ENCODE peak calls at places on chromosomes 3 and 15, in seven cellular contexts. One of them, this sample, is unnamed.
A peak's percentile ranks its signal among the peaks of the same experiment; 100 is the strongest.

GRCh38 chr3:119859728-119860127 is 77.8 kb downstream of the NR1I2 start:
- DNase-seq in posterior cingulate gyrus: no peak
- DNase-seq in activated CD8-positive, alpha-beta memory T cell treated with anti-CD3 and anti-CD28 coated beads, Interleukin-2, amount 50 U/mL, for 48 hours: no peak
- DNase-seq in putamen: no peak
- DNase-seq in hypothalamus: no peak
- DNase-seq in fibroblast of mammary gland: no peak
- DNase-seq in COR-L47: no peak
- DNase-seq in this sample: no peak

GRCh38 chr3:158748237-158748828 is 16.1 kb upstream of the RARRES1 start:
- DNase-seq in activated CD8-positive, alpha-beta memory T cell treated with anti-CD3 and anti-CD28 coated beads, Interleukin-2, amount 50 U/mL, for 48 hours: no peak
- DNase-seq in fibroblast of mammary gland: peak; percentile 40
- DNase-seq in posterior cingulate gyrus: no peak
- DNase-seq in hypothalamus: no peak
- DNase-seq in putamen: no peak
- DNase-seq in COR-L47: no peak
- DNase-seq in this sample: no peak

GRCh38 chr15:69417581-69417980 is 3.4 kb downstream of the KIF23 start:
- DNase-seq in putamen: no peak
- DNase-seq in activated CD8-positive, alpha-beta memory T cell treated with anti-CD3 and anti-CD28 coated beads, Interleukin-2, amount 50 U/mL, for 48 hours: no peak
- DNase-seq in posterior cingulate gyrus: no peak
- DNase-seq in COR-L47: no peak
- DNase-seq in fibroblast of mammary gland: no peak
- DNase-seq in hypothalamus: no peak
- DNase-seq in this sample: no peak

GRCh38 chr3:12180218-12180617 is 21.5 kb upstream of the TIMP4 start:
- DNase-seq in fibroblast of mammary gland: peak; percentile 71
- DNase-seq in COR-L47: no peak
- DNase-seq in hypothalamus: no peak
- DNase-seq in posterior cingulate gyrus: no peak
- DNase-seq in putamen: no peak
- DNase-seq in activated CD8-positive, alpha-beta memory T cell treated with anti-CD3 and anti-CD28 coated beads, Interleukin-2, amount 50 U/mL, for 48 hours: no peak
- DNase-seq in this sample: no peak

GRCh38 chr3:129278970-129279906 is 568 bp downstream of the HMCES start:
- DNase-seq in fibroblast of mammary gland: peak; percentile 67
- DNase-seq in activated CD8-positive, alpha-beta memory T cell treated with anti-CD3 and anti-CD28 coated beads, Interleukin-2, amount 50 U/mL, for 48 hours: peak; percentile 81
- DNase-seq in posterior cingulate gyrus: no peak
- DNase-seq in COR-L47: peak; percentile 36
- DNase-seq in hypothalamus: peak; percentile 8
- DNase-seq in putamen: peak; percentile 23
- DNase-seq in this sample: peak; percentile 41

GRCh38 chr15:45640610-45641009 is 5.8 kb downstream of the SQOR start:
- DNase-seq in hypothalamus: no peak
- DNase-seq in fibroblast of mammary gland: peak; percentile 97
- DNase-seq in activated CD8-positive, alpha-beta memory T cell treated with anti-CD3 and anti-CD28 coated beads, Interleukin-2, amount 50 U/mL, for 48 hours: no peak
- DNase-seq in posterior cingulate gyrus: no peak
- DNase-seq in COR-L47: no peak
- DNase-seq in putamen: no peak
- DNase-seq in this sample: no peak

GRCh38 chr15:62107561-62108110 is 40.9 kb downstream of the C2CD4A start:
- DNase-seq in hypothalamus: no peak
- DNase-seq in activated CD8-positive, alpha-beta memory T cell treated with anti-CD3 and anti-CD28 coated beads, Interleukin-2, amount 50 U/mL, for 48 hours: no peak
- DNase-seq in putamen: no peak
- DNase-seq in COR-L47: no peak
- DNase-seq in posterior cingulate gyrus: no peak
- DNase-seq in fibroblast of mammary gland: no peak
- DNase-seq in this sample: no peak

GRCh38 chr3:161273589-161274218 is 52.6 kb downstream of the NMD3 start:
- DNase-seq in posterior cingulate gyrus: no peak
- DNase-seq in COR-L47: peak; percentile 72
- DNase-seq in activated CD8-positive, alpha-beta memory T cell treated with anti-CD3 and anti-CD28 coated beads, Interleukin-2, amount 50 U/mL, for 48 hours: no peak
- DNase-seq in hypothalamus: no peak
- DNase-seq in fibroblast of mammary gland: peak; percentile 62
- DNase-seq in putamen: peak; percentile 21
- DNase-seq in this sample: no peak

GRCh38 chr3:124272611-124273151 is 280.8 kb upstream of the ROPN1 start:
- DNase-seq in hypothalamus: no peak
- DNase-seq in fibroblast of mammary gland: no peak
- DNase-seq in posterior cingulate gyrus: no peak
- DNase-seq in COR-L47: no peak
- DNase-seq in putamen: no peak
- DNase-seq in activated CD8-positive, alpha-beta memory T cell treated with anti-CD3 and anti-CD28 coated beads, Interleukin-2, amount 50 U/mL, for 48 hours: no peak
- DNase-seq in this sample: no peak

GRCh38 chr15:96330064-96330449 is 443 bp upstream of the NR2F2 start:
- DNase-seq in putamen: no peak
- DNase-seq in COR-L47: peak; percentile 72
- DNase-seq in hypothalamus: peak; percentile 76
- DNase-seq in fibroblast of mammary gland: peak; percentile 81
- DNase-seq in posterior cingulate gyrus: no peak
- DNase-seq in activated CD8-positive, alpha-beta memory T cell treated with anti-CD3 and anti-CD28 coated beads, Interleukin-2, amount 50 U/mL, for 48 hours: no peak
- DNase-seq in this sample: no peak

GRCh38 chr3:27960133-27960532 is 238.0 kb upstream of the EOMES start:
- DNase-seq in activated CD8-positive, alpha-beta memory T cell treated with anti-CD3 and anti-CD28 coated beads, Interleukin-2, amount 50 U/mL, for 48 hours: no peak
- DNase-seq in COR-L47: no peak
- DNase-seq in putamen: peak; percentile 11
- DNase-seq in posterior cingulate gyrus: no peak
- DNase-seq in hypothalamus: no peak
- DNase-seq in fibroblast of mammary gland: peak; percentile 88
- DNase-seq in this sample: no peak

GRCh38 chr3:104460477-104461406 is 906.0 kb upstream of the ALCAM start:
- DNase-seq in putamen: peak; percentile 64
- DNase-seq in posterior cingulate gyrus: no peak
- DNase-seq in fibroblast of mammary gland: peak; percentile 30
- DNase-seq in COR-L47: peak; percentile 22
- DNase-seq in activated CD8-positive, alpha-beta memory T cell treated with anti-CD3 and anti-CD28 coated beads, Interleukin-2, amount 50 U/mL, for 48 hours: no peak
- DNase-seq in hypothalamus: no peak
- DNase-seq in this sample: no peak

GRCh38 chr3:120025520-120025919 is 68.7 kb downstream of the GSK3B start:
- DNase-seq in activated CD8-positive, alpha-beta memory T cell treated with anti-CD3 and anti-CD28 coated beads, Interleukin-2, amount 50 U/mL, for 48 hours: no peak
- DNase-seq in putamen: no peak
- DNase-seq in posterior cingulate gyrus: no peak
- DNase-seq in fibroblast of mammary gland: peak; percentile 25
- DNase-seq in hypothalamus: no peak
- DNase-seq in COR-L47: no peak
- DNase-seq in this sample: no peak

GRCh38 chr3:188881954-188882641 is 289.7 kb upstream of the TPRG1 start:
- DNase-seq in activated CD8-positive, alpha-beta memory T cell treated with anti-CD3 and anti-CD28 coated beads, Interleukin-2, amount 50 U/mL, for 48 hours: no peak
- DNase-seq in putamen: no peak
- DNase-seq in fibroblast of mammary gland: peak; percentile 86
- DNase-seq in hypothalamus: no peak
- DNase-seq in COR-L47: no peak
- DNase-seq in posterior cingulate gyrus: no peak
- DNase-seq in this sample: no peak

GRCh38 chr3:125433091-125433534 is 58.0 kb upstream of the ZNF148 start:
- DNase-seq in putamen: no peak
- DNase-seq in fibroblast of mammary gland: no peak
- DNase-seq in posterior cingulate gyrus: no peak
- DNase-seq in COR-L47: no peak
- DNase-seq in hypothalamus: no peak
- DNase-seq in activated CD8-positive, alpha-beta memory T cell treated with anti-CD3 and anti-CD28 coated beads, Interleukin-2, amount 50 U/mL, for 48 hours: no peak
- DNase-seq in this sample: no peak

GRCh38 chr3:155070932-155071387 is 9.2 kb upstream of the MME start:
- DNase-seq in COR-L47: no peak
- DNase-seq in hypothalamus: no peak
- DNase-seq in posterior cingulate gyrus: no peak
- DNase-seq in fibroblast of mammary gland: peak; percentile 99
- DNase-seq in activated CD8-positive, alpha-beta memory T cell treated with anti-CD3 and anti-CD28 coated beads, Interleukin-2, amount 50 U/mL, for 48 hours: no peak
- DNase-seq in putamen: no peak
- DNase-seq in this sample: no peak

GRCh38 chr3:106172780-106173179 is 304.0 kb upstream of the CBLB start:
- DNase-seq in activated CD8-positive, alpha-beta memory T cell treated with anti-CD3 and anti-CD28 coated beads, Interleukin-2, amount 50 U/mL, for 48 hours: no peak
- DNase-seq in COR-L47: no peak
- DNase-seq in fibroblast of mammary gland: no peak
- DNase-seq in putamen: no peak
- DNase-seq in posterior cingulate gyrus: no peak
- DNase-seq in hypothalamus: no peak
- DNase-seq in this sample: no peak

GRCh38 chr15:74799843-74800558 is 12.6 kb upstream of the LMAN1L start:
- DNase-seq in posterior cingulate gyrus: peak; percentile 53
- DNase-seq in putamen: no peak
- DNase-seq in fibroblast of mammary gland: peak; percentile 66
- DNase-seq in hypothalamus: peak; percentile 37
- DNase-seq in COR-L47: no peak
- DNase-seq in activated CD8-positive, alpha-beta memory T cell treated with anti-CD3 and anti-CD28 coated beads, Interleukin-2, amount 50 U/mL, for 48 hours: peak; percentile 95
- DNase-seq in this sample: peak; percentile 1

GRCh38 chr3:122898298-122898697 is 103.4 kb downstream of the SLC49A4 start:
- DNase-seq in putamen: no peak
- DNase-seq in COR-L47: no peak
- DNase-seq in posterior cingulate gyrus: no peak
- DNase-seq in activated CD8-positive, alpha-beta memory T cell treated with anti-CD3 and anti-CD28 coated beads, Interleukin-2, amount 50 U/mL, for 48 hours: no peak
- DNase-seq in hypothalamus: no peak
- DNase-seq in fibroblast of mammary gland: no peak
- DNase-seq in this sample: no peak

GRCh38 chr3:149270180-149270579 is 48.6 kb upstream of the CP start:
- DNase-seq in posterior cingulate gyrus: no peak
- DNase-seq in putamen: no peak
- DNase-seq in fibroblast of mammary gland: peak; percentile 10
- DNase-seq in hypothalamus: no peak
- DNase-seq in activated CD8-positive, alpha-beta memory T cell treated with anti-CD3 and anti-CD28 coated beads, Interleukin-2, amount 50 U/mL, for 48 hours: no peak
- DNase-seq in COR-L47: no peak
- DNase-seq in this sample: no peak

GRCh38 chr3:112038863-112039262 is 4.3 kb downstream of the TMPRSS7 start:
- DNase-seq in activated CD8-positive, alpha-beta memory T cell treated with anti-CD3 and anti-CD28 coated beads, Interleukin-2, amount 50 U/mL, for 48 hours: no peak
- DNase-seq in putamen: peak; percentile 65
- DNase-seq in COR-L47: no peak
- DNase-seq in hypothalamus: no peak
- DNase-seq in fibroblast of mammary gland: no peak
- DNase-seq in posterior cingulate gyrus: no peak
- DNase-seq in this sample: no peak

GRCh38 chr3:113825090-113825489 is 13.5 kb upstream of the GRAMD1C start:
- DNase-seq in activated CD8-positive, alpha-beta memory T cell treated with anti-CD3 and anti-CD28 coated beads, Interleukin-2, amount 50 U/mL, for 48 hours: no peak
- DNase-seq in putamen: no peak
- DNase-seq in COR-L47: no peak
- DNase-seq in posterior cingulate gyrus: no peak
- DNase-seq in hypothalamus: no peak
- DNase-seq in fibroblast of mammary gland: peak; percentile 15
- DNase-seq in this sample: no peak

GRCh38 chr15:57559875-57560274 is 31.8 kb upstream of the MYZAP start:
- DNase-seq in fibroblast of mammary gland: peak; percentile 45
- DNase-seq in activated CD8-positive, alpha-beta memory T cell treated with anti-CD3 and anti-CD28 coated beads, Interleukin-2, amount 50 U/mL, for 48 hours: peak; percentile 94
- DNase-seq in posterior cingulate gyrus: no peak
- DNase-seq in putamen: no peak
- DNase-seq in hypothalamus: peak; percentile 18
- DNase-seq in COR-L47: peak; percentile 44
- DNase-seq in this sample: no peak

GRCh38 chr3:52442409-52443267 is 2.3 kb downstream of the SEMA3G start:
- DNase-seq in fibroblast of mammary gland: no peak
- DNase-seq in posterior cingulate gyrus: no peak
- DNase-seq in activated CD8-positive, alpha-beta memory T cell treated with anti-CD3 and anti-CD28 coated beads, Interleukin-2, amount 50 U/mL, for 48 hours: no peak
- DNase-seq in hypothalamus: no peak
- DNase-seq in COR-L47: no peak
- DNase-seq in putamen: no peak
- DNase-seq in this sample: no peak

GRCh38 chr15:27231811-27232210 is 260.8 kb downstream of the GABRG3 start:
- DNase-seq in fibroblast of mammary gland: no peak
- DNase-seq in putamen: no peak
- DNase-seq in posterior cingulate gyrus: no peak
- DNase-seq in hypothalamus: no peak
- DNase-seq in activated CD8-positive, alpha-beta memory T cell treated with anti-CD3 and anti-CD28 coated beads, Interleukin-2, amount 50 U/mL, for 48 hours: no peak
- DNase-seq in COR-L47: no peak
- DNase-seq in this sample: no peak

GRCh38 chr3:38325256-38325655 is 21.3 kb upstream of the XYLB start:
- DNase-seq in putamen: no peak
- DNase-seq in COR-L47: no peak
- DNase-seq in hypothalamus: no peak
- DNase-seq in fibroblast of mammary gland: no peak
- DNase-seq in activated CD8-positive, alpha-beta memory T cell treated with anti-CD3 and anti-CD28 coated beads, Interleukin-2, amount 50 U/mL, for 48 hours: peak; percentile 30
- DNase-seq in posterior cingulate gyrus: no peak
- DNase-seq in this sample: no peak

GRCh38 chr3:189563841-189564563 is 67.2 kb upstream of the TP63 start:
- DNase-seq in fibroblast of mammary gland: peak; percentile 91
- DNase-seq in activated CD8-positive, alpha-beta memory T cell treated with anti-CD3 and anti-CD28 coated beads, Interleukin-2, amount 50 U/mL, for 48 hours: no peak
- DNase-seq in COR-L47: no peak
- DNase-seq in hypothalamus: no peak
- DNase-seq in putamen: no peak
- DNase-seq in posterior cingulate gyrus: no peak
- DNase-seq in this sample: no peak

GRCh38 chr3:150300847-150301517 is 107.1 kb upstream of the TSC22D2 start:
- DNase-seq in activated CD8-positive, alpha-beta memory T cell treated with anti-CD3 and anti-CD28 coated beads, Interleukin-2, amount 50 U/mL, for 48 hours: no peak
- DNase-seq in COR-L47: no peak
- DNase-seq in hypothalamus: no peak
- DNase-seq in posterior cingulate gyrus: no peak
- DNase-seq in fibroblast of mammary gland: peak; percentile 41
- DNase-seq in putamen: no peak
- DNase-seq in this sample: no peak

GRCh38 chr3:73484656-73485248 is 140.0 kb downstream of the PDZRN3 start:
- DNase-seq in COR-L47: no peak
- DNase-seq in posterior cingulate gyrus: no peak
- DNase-seq in hypothalamus: no peak
- DNase-seq in activated CD8-positive, alpha-beta memory T cell treated with anti-CD3 and anti-CD28 coated beads, Interleukin-2, amount 50 U/mL, for 48 hours: no peak
- DNase-seq in fibroblast of mammary gland: no peak
- DNase-seq in putamen: no peak
- DNase-seq in this sample: no peak

GRCh38 chr3:140349938-140350337 is 327.9 kb upstream of the TRIM42 start:
- DNase-seq in activated CD8-positive, alpha-beta memory T cell treated with anti-CD3 and anti-CD28 coated beads, Interleukin-2, amount 50 U/mL, for 48 hours: no peak
- DNase-seq in putamen: no peak
- DNase-seq in COR-L47: no peak
- DNase-seq in hypothalamus: no peak
- DNase-seq in posterior cingulate gyrus: no peak
- DNase-seq in fibroblast of mammary gland: no peak
- DNase-seq in this sample: no peak